ENCODE peak calls at places on chromosomes 5 and 9, in nine cellular contexts. A, C, M, W, B, S, X, O and N are unnamed samples. For H3K27me3, the result is how much of the 10 kb centered on the place peaks cover.

GRCh38 chr5:19179561-19179960 is 808.4 kb downstream of the CDH18 start:
- DNase-seq in A (no peak), C (no peak), M (no peak), W (no peak), B (no peak), S (no peak), X (no peak), O (no peak), N (no peak)

GRCh38 chr5:105288946-105289345 is 1726.4 kb upstream of the NUDT12 start:
- DNase-seq in A (no peak), C (no peak), M (no peak), W (no peak), B (no peak), S (no peak), X (no peak), O (no peak), N (no peak)

GRCh38 chr9:72207278-72207677 is 58.0 kb downstream of the GDA start:
- DNase-seq in A (no peak), C (no peak), M (no peak), W (no peak), B (no peak), S (no peak), X (no peak), O (no peak), N (no peak)

GRCh38 chr5:133610489-133611356 is 1.6 kb downstream of the FSTL4 start:
- DNase-seq in A (peak), C (no peak), M (no peak), W (peak), B (peak), S (peak), X (peak), O (peak), N (peak)

GRCh38 chr5:148343049-148343413 is 7.7 kb downstream of the SPINK9 start:
- DNase-seq in A (no peak), C (no peak), M (no peak), W (peak), B (no peak), S (peak), X (no peak), O (no peak), N (no peak)

GRCh38 chr5:77211691-77212047 is 1.2 kb downstream of the PDE8B start:
- DNase-seq in A (no peak), C (no peak), M (no peak), W (no peak), B (no peak), S (no peak), X (no peak), O (no peak), N (no peak)

GRCh38 chr5:758698-759053 is 25.9 kb downstream of the ZDHHC11B start:
- DNase-seq in A (peak), C (no peak), M (no peak), W (no peak), B (no peak), S (no peak), X (no peak), O (no peak), N (no peak)

GRCh38 chr9:127154390-127155191 is 32.2 kb upstream of the ANGPTL2 start:
- DNase-seq in A (peak), C (peak), M (peak), W (no peak), B (peak), S (no peak), X (peak), O (no peak), N (no peak)

GRCh38 chr9:82124090-82124489 is 135.5 kb downstream of the SPATA31D1 start:
- DNase-seq in A (no peak), C (peak), M (no peak), W (no peak), B (no peak), S (no peak), X (no peak), O (no peak), N (no peak)

GRCh38 chr5:14872070-14872989 is 752 bp upstream of the ANKH start:
- DNase-seq in A (peak), C (peak), M (peak), W (peak), B (peak), S (peak), X (peak), O (peak), N (peak)

GRCh38 chr5:54577542-54577941 is 60.0 kb downstream of the SNX18 start:
- DNase-seq in A (no peak), C (no peak), M (no peak), W (no peak), B (no peak), S (no peak), X (no peak), O (no peak), N (no peak)

GRCh38 chr5:121681200-121681855 is 170.4 kb upstream of the FTMT start:
- DNase-seq in A (no peak), C (no peak), M (no peak), W (no peak), B (no peak), S (peak), X (no peak), O (no peak), N (no peak)

GRCh38 chr9:96450613-96451544 is 910 bp downstream of the HABP4 start:
- DNase-seq in A (peak), C (peak), M (peak), W (peak), B (peak), S (peak), X (peak), O (peak), N (peak)

GRCh38 chr5:101904736-101905135 is 391.3 kb downstream of the SLCO4C1 start:
- DNase-seq in A (no peak), C (no peak), M (no peak), W (no peak), B (no peak), S (no peak), X (no peak), O (peak), N (no peak)

GRCh38 chr9:98425079-98425478 is 169.6 kb upstream of the TBC1D2 start:
- DNase-seq in A (no peak), C (no peak), M (no peak), W (no peak), B (no peak), S (no peak), X (no peak), O (no peak), N (no peak)

GRCh38 chr9:128607642-128608350 is 48.9 kb downstream of the DYNC2I2 start:
- DNase-seq in A (peak), C (peak), M (no peak), W (peak), B (peak), S (no peak), X (no peak), O (no peak), N (no peak)

GRCh38 chr5:82347213-82347947 is 69.2 kb upstream of the RPS23 start:
- DNase-seq in A (peak), C (peak), M (peak), W (peak), B (peak), S (peak), X (no peak), O (no peak), N (no peak)

GRCh38 chr5:57575839-57576238 is 93.2 kb upstream of the ACTBL2 start:
- DNase-seq in A (no peak), C (no peak), M (no peak), W (no peak), B (no peak), S (peak), X (no peak), O (no peak), N (no peak)

GRCh38 chr9:37919956-37920335 is 16.0 kb upstream of the SLC25A51 start:
- DNase-seq in A (no peak), C (no peak), M (no peak), W (no peak), B (no peak), S (no peak), X (no peak), O (no peak), N (no peak)

GRCh38 chr5:15009420-15009819 is 137.8 kb upstream of the ANKH start:
- DNase-seq in A (no peak), C (peak), M (no peak), W (no peak), B (peak), S (no peak), X (no peak), O (no peak), N (no peak)

GRCh38 chr5:34585601-34586104 is 70.5 kb upstream of the RAI14 start:
- DNase-seq in A (no peak), C (peak), M (no peak), W (no peak), B (no peak), S (no peak), X (no peak), O (no peak), N (no peak)

GRCh38 chr9:38084556-38084880 is 15.5 kb upstream of the SHB start:
- DNase-seq in A (no peak), C (no peak), M (no peak), W (no peak), B (peak), S (no peak), X (no peak), O (peak), N (peak)

GRCh38 chr5:41707853-41708603 is 162.2 kb downstream of the OXCT1 start:
- DNase-seq in A (no peak), C (peak), M (no peak), W (no peak), B (no peak), S (peak), X (peak), O (peak), N (peak)

GRCh38 chr9:108963459-108964143 is 29.4 kb downstream of the ABITRAM start:
- DNase-seq in A (no peak), C (peak), M (no peak), W (peak), B (peak), S (no peak), X (no peak), O (no peak), N (no peak)

GRCh38 chr9:34374905-34375552 is 1.7 kb downstream of the MYORG start:
- DNase-seq in A (no peak), C (no peak), M (no peak), W (no peak), B (no peak), S (peak), X (no peak), O (peak), N (no peak)

GRCh38 chr5:127299678-127300077 is 9.1 kb downstream of the MEGF10 start:
- DNase-seq in A (no peak), C (no peak), M (no peak), W (no peak), B (no peak), S (peak), X (no peak), O (peak), N (no peak)

GRCh38 chr5:58311526-58311925 is 148.4 kb downstream of the PLK2 start:
- DNase-seq in A (no peak), C (no peak), M (no peak), W (no peak), B (no peak), S (no peak), X (no peak), O (no peak), N (no peak)

GRCh38 chr5:129392681-129393080 is 67.4 kb upstream of the ADAMTS19 start:
- DNase-seq in A (no peak), C (peak), M (no peak), W (no peak), B (no peak), S (no peak), X (no peak), O (no peak), N (no peak)

GRCh38 chr5:144391044-144391443 is 220.4 kb downstream of the KCTD16 start:
- DNase-seq in A (no peak), C (no peak), M (no peak), W (no peak), B (no peak), S (no peak), X (no peak), O (no peak), N (no peak)

GRCh38 chr9:36551129-36551528 is 21.6 kb upstream of the MELK start:
- DNase-seq in A (no peak), C (no peak), M (no peak), W (no peak), B (no peak), S (no peak), X (no peak), O (no peak), N (no peak)

GRCh38 chr5:95777441-95777840 is 45.1 kb downstream of the GLRX start:
- DNase-seq in A (no peak), C (peak), M (no peak), W (no peak), B (no peak), S (no peak), X (no peak), O (no peak), N (no peak)

GRCh38 chr5:43066231-43066798 is 26.2 kb upstream of the ANXA2R start:
- DNase-seq in A (peak), C (peak), M (peak), W (peak), B (peak), S (peak), X (peak), O (peak), N (peak)

GRCh38 chr9:27073841-27074728 is 34.9 kb upstream of the TEK start:
- DNase-seq in A (no peak), C (peak), M (no peak), W (no peak), B (no peak), S (no peak), X (no peak), O (no peak), N (no peak)

GRCh38 chr5:419970-420369 is 23.0 kb upstream of the EXOC3 start:
- DNase-seq in A (no peak), C (no peak), M (no peak), W (no peak), B (no peak), S (no peak), X (no peak), O (no peak), N (no peak)

DNA sequence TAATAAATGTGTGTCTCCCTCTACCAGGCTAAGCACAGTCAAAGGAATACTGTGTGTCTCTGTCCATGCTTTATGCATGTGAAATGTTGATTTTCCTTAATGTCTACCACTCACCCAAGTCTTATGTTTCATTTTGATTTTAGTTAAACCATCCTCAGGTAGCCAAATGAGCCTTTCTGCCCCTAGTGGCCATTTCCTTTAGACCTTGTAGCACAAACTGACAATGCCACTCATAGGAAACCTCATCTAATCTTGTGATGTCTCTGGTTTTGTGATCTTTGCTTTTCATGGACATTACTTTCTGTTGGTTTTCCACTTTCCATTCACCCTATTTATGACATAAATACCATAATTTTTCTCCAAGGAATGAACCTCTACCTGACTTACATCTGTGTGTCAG is 820.8 kb downstream of the MAT2B start:
- DNase-seq in A (no peak), C (no peak), M (no peak), W (no peak), B (no peak), S (peak), X (no peak), O (no peak), N (no peak)
- TF ChIP-seq CTCF in A (no peak), C (no peak), M (no peak), W (no peak), B (no peak), S (peak), X (no peak), O (peak), N (peak)

GRCh38 chr5:180350711-180351110 is 2.4 kb downstream of the GFPT2 start:
- DNase-seq in A (no peak), C (no peak), M (no peak), W (no peak), B (no peak), S (no peak), X (no peak), O (no peak), N (peak)
- H3K27me3 ChIP-seq in A (under half), C (under half), M (under half), W (under half), B (under half), S (under half), X (under half), O (under half), N (under half)

DNA sequence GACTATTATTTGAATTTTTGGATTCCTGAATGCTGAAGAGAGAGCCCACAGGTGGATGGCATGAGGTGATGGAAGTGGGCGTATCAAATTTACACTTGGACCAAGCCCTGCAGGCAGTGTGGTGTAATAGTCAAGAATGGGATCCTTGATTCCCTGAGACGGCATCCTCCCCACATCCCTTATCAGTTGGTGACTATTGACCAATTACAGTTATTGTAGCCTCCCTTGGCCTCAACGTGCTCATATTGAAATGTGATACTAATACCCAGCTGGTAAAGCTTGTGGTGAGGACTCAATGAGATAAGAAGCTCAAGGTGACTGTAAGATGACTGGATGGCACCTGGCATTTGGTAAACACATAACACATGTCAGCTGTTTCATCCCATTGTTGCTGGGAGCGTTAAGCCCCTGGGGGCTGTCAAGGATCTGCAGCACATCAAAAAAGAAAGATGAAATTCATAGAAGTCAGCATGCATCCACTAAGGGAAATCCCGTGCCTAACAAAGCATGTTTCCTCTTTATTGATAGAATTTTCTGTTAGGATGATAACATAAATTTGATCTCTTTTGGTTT is 65.6 kb upstream of the IRX2 start:
- DNase-seq in A (no peak), C (no peak), M (no peak), W (no peak), B (no peak), S (no peak), X (no peak), O (no peak), N (peak)
- H3K27ac ChIP-seq in A (no peak), C (no peak), M (no peak), W (no peak), B (no peak), S (no peak), X (no peak), O (no peak), N (peak)

GRCh38 chr9:134813841-134814240 is 66.8 kb upstream of the FCN2 start:
- DNase-seq in A (no peak), C (no peak), M (no peak), W (no peak), B (no peak), S (no peak), X (no peak), O (no peak), N (no peak)

GRCh38 chr9:134809296-134809695 is 71.3 kb upstream of the FCN2 start:
- DNase-seq in A (peak), C (no peak), M (no peak), W (no peak), B (no peak), S (no peak), X (no peak), O (no peak), N (no peak)

GRCh38 chr9:134814598-134815215 is 65.9 kb upstream of the FCN2 start:
- DNase-seq in A (no peak), C (peak), M (no peak), W (no peak), B (no peak), S (no peak), X (no peak), O (no peak), N (no peak)

GRCh38 chr9:134811079-134811672 is 69.4 kb upstream of the FCN2 start:
- DNase-seq in A (no peak), C (no peak), M (no peak), W (no peak), B (no peak), S (no peak), X (peak), O (no peak), N (no peak)

GRCh38 chr9:134811673-134812668 is 68.6 kb upstream of the FCN2 start:
- DNase-seq in A (no peak), C (peak), M (no peak), W (no peak), B (no peak), S (peak), X (no peak), O (peak), N (peak)
- TF ChIP-seq CTCF in A (no peak), C (peak), M (no peak), W (no peak), B (no peak), S (no peak), X (peak), O (peak), N (peak)

GRCh38 chr5:141172381-141173204 is at the start of gene PCDHB7:
- DNase-seq in A (no peak), C (peak), M (peak), W (peak), B (no peak), S (peak), X (no peak), O (peak), N (peak)
- H3K27me3 ChIP-seq in A (under half), C (under half), M (under half), W (under half), B (under half), S (under half), X (under half), O (under half), N (under half)

GRCh38 chr5:135694016-135694415 is 115.2 kb upstream of the CXCL14 start:
- DNase-seq in A (no peak), C (no peak), M (no peak), W (no peak), B (no peak), S (no peak), X (peak), O (no peak), N (no peak)
- H3K27ac ChIP-seq in A (no peak), C (no peak), M (no peak), W (no peak), B (no peak), S (no peak), X (no peak), O (no peak), N (no peak)

DNA sequence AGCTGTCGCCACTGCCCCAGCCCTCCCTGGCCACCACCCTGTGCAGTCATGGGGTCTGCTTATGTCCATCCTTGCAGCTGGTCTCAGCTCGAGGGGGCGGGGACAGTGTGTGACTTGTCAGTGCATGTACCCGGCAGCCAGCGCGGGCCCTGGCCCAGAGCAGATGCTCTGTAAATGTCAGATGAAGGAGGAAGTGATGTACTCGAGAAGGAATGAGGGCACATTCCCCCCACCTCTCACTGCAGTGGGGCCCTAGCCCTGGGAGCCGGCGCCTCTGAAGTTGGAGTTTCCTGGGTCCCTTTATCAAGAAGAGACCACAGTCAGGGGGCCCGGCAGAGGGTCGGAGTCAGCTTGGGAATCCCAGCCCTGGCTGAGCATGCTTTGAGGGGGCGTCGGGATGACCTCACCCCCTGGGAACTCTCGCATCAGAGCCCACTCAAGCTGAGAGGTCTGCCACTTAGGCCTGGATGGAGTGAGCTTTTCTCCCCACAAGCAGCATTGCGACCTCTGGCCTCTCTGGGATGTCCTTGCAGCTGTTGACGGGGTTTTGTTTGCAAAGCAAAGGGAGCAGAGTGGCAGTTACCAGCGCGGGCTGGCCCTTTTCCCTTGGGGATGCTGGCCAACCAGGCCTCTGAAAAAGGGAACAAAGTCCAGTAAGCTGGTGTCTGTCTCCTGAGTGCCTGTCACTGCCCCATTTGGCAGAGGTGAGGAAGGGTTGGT is 19.0 kb downstream of the NEURL1B start:
- DNase-seq in A (peak), C (peak), M (peak), W (peak), B (peak), S (peak), X (no peak), O (peak), N (peak)
- TF ChIP-seq CTCF in A (no peak), C (peak), M (no peak), W (no peak), B (no peak), S (no peak), X (peak), O (peak), N (no peak)